ENCODE peak calls at places on chromosomes 11 and 22, in six cellular contexts. L is left ventricle myocardium inferior, J is cardiac muscle cell, U is brain microvascular endothelial cell, O is ovary, A is thoracic aorta. H is an unnamed sample.

GRCh38 chr22:43643362-43643761 is 168.7 kb downstream of the EFCAB6 start:
- DNase-seq in J (no peak), L (no peak), O (no peak), U (no peak), A (no peak), H (peak; percentile 69)

GRCh38 chr11:20457001-20457768 is 69.7 kb downstream of the PRMT3 start:
- DNase-seq in U (no peak), A (no peak), L (no peak), O (no peak), J (no peak), H (no peak)

GRCh38 chr11:115256326-115257197 is 247.7 kb downstream of the CADM1 start:
- DNase-seq in L (no peak), A (no peak), O (no peak), J (no peak), U (no peak), H (no peak)

GRCh38 chr11:62542750-62543567 is 3.6 kb downstream of the AHNAK start:
- DNase-seq in L (peak; percentile 87), J (peak; percentile 82), O (peak; percentile 86), U (peak; percentile 55), A (no peak), H (peak; percentile 68)

GRCh38 chr11:118572914-118573550 is 823 bp downstream of the ARCN1 start:
- DNase-seq in J (peak; percentile 46), U (peak; percentile 62), A (no peak), O (no peak), L (no peak), H (no peak)

GRCh38 chr11:100383357-100383865 is 303.7 kb upstream of the ARHGAP42 start:
- DNase-seq in U (no peak), J (no peak), A (no peak), O (no peak), L (no peak), H (no peak)

GRCh38 chr11:108592591-108593213 is 866 bp downstream of the EXPH5 start:
- DNase-seq in U (no peak), J (no peak), L (peak; percentile 18), O (peak; percentile 42), A (peak; percentile 18), H (peak; percentile 19)

GRCh38 chr11:77353131-77353530 is 51.6 kb upstream of the GDPD4 start:
- DNase-seq in U (no peak), J (no peak), A (no peak), O (no peak), L (no peak), H (no peak)

GRCh38 chr11:2077061-2077802 is 62.0 kb downstream of the IGF2 start:
- DNase-seq in A (no peak), J (peak; percentile 53), L (no peak), U (peak; percentile 76), O (no peak), H (no peak)

GRCh38 chr11:113267536-113267935 is 46.8 kb upstream of the TTC12 start:
- DNase-seq in A (no peak), J (no peak), U (no peak), O (no peak), L (no peak), H (no peak)

GRCh38 chr11:105937738-105938137 is 84.3 kb downstream of the MSANTD4 start:
- DNase-seq in L (no peak), O (no peak), J (peak; percentile 11), A (no peak), U (peak; percentile 29), H (no peak)

GRCh38 chr22:19514831-19515565 is 9.2 kb downstream of the CLDN5 start:
- DNase-seq in J (no peak), L (no peak), O (no peak), A (no peak), U (peak; percentile 46), H (no peak)

GRCh38 chr22:33418483-33418882 is 360.3 kb upstream of the SYN3 start:
- DNase-seq in A (no peak), L (no peak), J (no peak), U (no peak), O (no peak), H (no peak)

GRCh38 chr22:18970180-18970947 is 34.3 kb upstream of the PRODH start:
- DNase-seq in U (no peak), A (no peak), O (no peak), L (no peak), J (peak; percentile 21), H (no peak)

GRCh38 chr22:33680632-33681031 is 239.6 kb downstream of the LARGE1 start:
- DNase-seq in O (no peak), J (no peak), U (no peak), A (no peak), L (no peak), H (no peak)

GRCh38 chr22:29722587-29722986 is 2.8 kb downstream of the CABP7 start:
- DNase-seq in L (no peak), A (no peak), U (no peak), O (no peak), J (no peak), H (no peak)

GRCh38 chr22:50059185-50059880 is 1.2 kb upstream of the TTLL8 start:
- DNase-seq in J (peak; percentile 78), O (no peak), L (no peak), A (no peak), U (peak; percentile 7), H (no peak)

GRCh38 chr11:36364551-36364950 is 68.5 kb downstream of the PRR5L start:
- DNase-seq in J (no peak), U (no peak), O (no peak), L (no peak), A (no peak), H (no peak)

GRCh38 chr22:25077964-25078363 is 121.7 kb upstream of the CRYBB3 start:
- DNase-seq in J (no peak), U (no peak), A (no peak), O (no peak), L (no peak), H (no peak)

GRCh38 chr11:84022221-84022620 is 736.1 kb upstream of the CCDC90B start:
- DNase-seq in L (no peak), O (no peak), J (no peak), A (no peak), U (no peak), H (no peak)

GRCh38 chr11:128261011-128261421 is 326.3 kb downstream of the ETS1 start:
- DNase-seq in A (no peak), O (no peak), L (no peak), U (no peak), J (no peak), H (no peak)

GRCh38 chr11:124167852-124168251 is 15.3 kb upstream of the OR10D3 start:
- DNase-seq in A (no peak), L (no peak), J (no peak), O (no peak), U (no peak), H (no peak)

DNA sequence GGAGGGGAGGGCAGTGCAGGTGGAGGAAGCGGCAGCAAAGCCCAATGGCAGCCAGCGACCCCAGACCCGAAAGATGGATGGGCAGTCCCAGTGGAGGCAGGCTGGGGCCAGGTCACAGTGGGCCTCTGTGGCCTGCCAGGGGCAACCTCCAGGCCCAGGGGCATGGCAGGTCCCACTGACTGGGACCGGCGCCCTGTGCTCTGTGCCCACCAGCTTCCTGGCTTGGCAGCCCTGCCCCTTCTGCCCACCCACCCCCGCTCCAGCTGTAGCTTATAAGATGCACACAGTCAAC is 4.3 kb upstream of the KCNK7 start:
- DNase-seq in A (no peak), O (no peak), L (no peak), U (no peak), J (no peak), H (no peak)
- H3K36me3 ChIP-seq in A (peaks cover 40% of the 10 kb centered on the region), O (no peaks in the 10 kb centered on the region), L (peaks cover 64% of the 10 kb centered on the region), U (peaks cover 30% of the 10 kb centered on the region), J (peaks cover 5% of the 10 kb centered on the region), H (peaks cover 42% of the 10 kb centered on the region)

GRCh38 chr22:37701121-37701786 is 4.4 kb downstream of the TRIOBP start:
- DNase-seq in O (no peak), J (peak; percentile 71), L (no peak), A (no peak), U (no peak), H (no peak)

GRCh38 chr22:37697540-37697835 is 640 bp downstream of the TRIOBP start:
- DNase-seq in L (no peak), U (no peak), J (no peak), A (no peak), O (no peak), H (no peak)

GRCh38 chr22:37690901-37691504 is 4.9 kb downstream of the NOL12 start:
- DNase-seq in L (no peak), J (no peak), A (no peak), U (no peak), O (no peak), H (peak; percentile 81)

GRCh38 chr22:37692627-37693285 is 4.1 kb upstream of the TRIOBP start:
- DNase-seq in U (no peak), J (no peak), L (no peak), A (no peak), O (no peak), H (no peak)

GRCh38 chr22:37696657-37697539 is at the start of gene TRIOBP:
- DNase-seq in A (peak; percentile 96), U (peak; percentile 98), O (peak; percentile 95), L (peak; percentile 96), J (peak; percentile 97), H (peak; percentile 98)
- TF ChIP-seq CTCF in A (peak; percentile 53), U (peak; percentile 70), O (no peak), L (peak; percentile 58), J (peak; percentile 48), H (peak; percentile 57)

GRCh38 chr22:21623402-21623970 is 6.3 kb downstream of the YDJC start:
- DNase-seq in J (no peak), O (no peak), U (no peak), L (no peak), A (no peak), H (no peak)

GRCh38 chr22:21626073-21626734 is 3.6 kb downstream of the YDJC start:
- DNase-seq in A (no peak), O (no peak), L (no peak), U (no peak), J (no peak), H (no peak)

GRCh38 chr22:21624880-21625791 is 4.7 kb downstream of the YDJC start:
- DNase-seq in O (no peak), L (no peak), J (no peak), U (no peak), A (no peak), H (no peak)

GRCh38 chr22:21622624-21623401 is 7.0 kb downstream of the YDJC start:
- DNase-seq in J (no peak), U (no peak), A (no peak), L (no peak), O (no peak), H (no peak)

DNA sequence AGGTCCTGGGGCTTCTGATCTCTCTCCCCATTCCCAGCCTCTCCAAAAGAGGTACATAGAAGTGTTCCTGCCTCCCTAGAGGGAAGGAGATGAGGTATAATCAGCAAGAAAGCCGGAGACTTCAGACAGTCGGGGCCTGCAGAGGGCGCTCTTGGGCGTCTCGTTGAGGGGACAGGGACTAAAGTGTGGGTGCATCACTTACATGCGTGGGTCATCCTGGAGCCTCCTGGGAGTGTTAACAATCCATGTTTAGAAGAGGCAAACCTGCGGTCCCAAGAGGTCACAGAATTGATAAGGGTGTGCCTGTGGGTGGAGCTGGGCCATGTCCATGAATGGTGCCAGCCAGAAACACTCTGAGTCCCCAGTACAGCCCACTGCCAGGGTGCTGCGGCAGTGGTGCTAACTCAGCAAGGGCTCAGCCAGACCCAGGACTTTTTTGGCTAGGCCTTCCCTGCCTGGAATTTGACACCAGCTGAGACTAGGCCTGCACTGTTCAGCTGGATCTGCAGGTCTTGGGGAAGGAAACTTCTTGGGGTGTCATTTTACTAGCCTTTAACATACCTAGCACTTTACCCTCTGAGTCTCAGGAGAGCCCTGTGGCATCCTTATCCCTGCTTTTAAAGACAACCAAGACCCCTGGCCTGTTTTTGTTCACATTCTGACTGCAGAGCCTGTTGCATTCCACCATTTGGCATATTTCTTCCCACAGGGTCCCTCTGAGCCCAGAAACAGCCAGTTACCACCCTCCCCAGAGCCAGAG is 5.5 kb downstream of the YDJC start:
- DNase-seq in O (no peak), A (no peak), J (peak; percentile 18), U (no peak), L (peak; percentile 52), H (no peak)
- H3K36me3 ChIP-seq in O (no peaks in the 10 kb centered on the region), A (no peaks in the 10 kb centered on the region), J (peaks cover 7% of the 10 kb centered on the region), U (peaks cover 58% of the 10 kb centered on the region), L (no peaks in the 10 kb centered on the region), H (peaks cover 5% of the 10 kb centered on the region)

GRCh38 chr11:97269527-97269926 is 879.7 kb downstream of the JRKL start:
- DNase-seq in U (no peak), J (peak; percentile 6), O (no peak), A (no peak), L (no peak), H (no peak)
- TF ChIP-seq CTCF in U (peak; percentile 48), J (peak; percentile 12), O (no peak), A (no peak), L (no peak), H (no peak)